ENCODE peak calls at places on chromosomes 11 and 22, in seven cellular contexts. One of them, this sample, is unnamed.

GRCh38 chr11:36026315-36026968 is 82.6 kb downstream of the LDLRAD3 start:
- DNase-seq in NCI-H1092: no peak
- DNase-seq in OCI-LY7: no peak
- DNase-seq in SJSA1: no peak
- DNase-seq in stimulated activated naive CD8-positive, alpha-beta T cell treated with anti-CD3 and anti-CD28 coated beads, Interleukin-15, Interleukin-2, amounts not matched to agents 100 U/mL and 50 U/mL, for 24 hours: no peak
- DNase-seq in GM12865: no peak
- DNase-seq in T-helper 9 cell: no peak
- DNase-seq in this sample: no peak

GRCh38 chr11:98965775-98966174 is 55.0 kb upstream of the CNTN5 start:
- DNase-seq in NCI-H1092: no peak
- DNase-seq in OCI-LY7: no peak
- DNase-seq in SJSA1: no peak
- DNase-seq in stimulated activated naive CD8-positive, alpha-beta T cell treated with anti-CD3 and anti-CD28 coated beads, Interleukin-15, Interleukin-2, amounts not matched to agents 100 U/mL and 50 U/mL, for 24 hours: no peak
- DNase-seq in GM12865: no peak
- DNase-seq in T-helper 9 cell: no peak
- DNase-seq in this sample: no peak

GRCh38 chr11:45161252-45162063 is 15.0 kb downstream of the PRDM11 start:
- DNase-seq in NCI-H1092: no peak
- DNase-seq in OCI-LY7: no peak
- DNase-seq in SJSA1: no peak
- DNase-seq in stimulated activated naive CD8-positive, alpha-beta T cell treated with anti-CD3 and anti-CD28 coated beads, Interleukin-15, Interleukin-2, amounts not matched to agents 100 U/mL and 50 U/mL, for 24 hours: no peak
- DNase-seq in GM12865: no peak
- DNase-seq in T-helper 9 cell: no peak
- DNase-seq in this sample: no peak

GRCh38 chr11:12092714-12093113 is 17.7 kb upstream of the MICAL2 start:
- DNase-seq in NCI-H1092: peak; percentile 70
- DNase-seq in OCI-LY7: no peak
- DNase-seq in SJSA1: no peak
- DNase-seq in stimulated activated naive CD8-positive, alpha-beta T cell treated with anti-CD3 and anti-CD28 coated beads, Interleukin-15, Interleukin-2, amounts not matched to agents 100 U/mL and 50 U/mL, for 24 hours: no peak
- DNase-seq in GM12865: no peak
- DNase-seq in T-helper 9 cell: no peak
- DNase-seq in this sample: no peak

GRCh38 chr11:128692750-128693578 is 908 bp upstream of the FLI1 start:
- DNase-seq in NCI-H1092: no peak
- DNase-seq in OCI-LY7: peak; percentile 42
- DNase-seq in SJSA1: peak; percentile 51
- DNase-seq in stimulated activated naive CD8-positive, alpha-beta T cell treated with anti-CD3 and anti-CD28 coated beads, Interleukin-15, Interleukin-2, amounts not matched to agents 100 U/mL and 50 U/mL, for 24 hours: peak; percentile 53
- DNase-seq in GM12865: peak; percentile 43
- DNase-seq in T-helper 9 cell: no peak
- DNase-seq in this sample: peak; percentile 36

GRCh38 chr11:10908215-10908990 is 50.5 kb upstream of the ZBED5 start:
- DNase-seq in NCI-H1092: no peak
- DNase-seq in OCI-LY7: no peak
- DNase-seq in SJSA1: peak; percentile 89
- DNase-seq in stimulated activated naive CD8-positive, alpha-beta T cell treated with anti-CD3 and anti-CD28 coated beads, Interleukin-15, Interleukin-2, amounts not matched to agents 100 U/mL and 50 U/mL, for 24 hours: no peak
- DNase-seq in GM12865: no peak
- DNase-seq in T-helper 9 cell: no peak
- DNase-seq in this sample: no peak

GRCh38 chr11:118155781-118156530 is 3.3 kb upstream of the SCN4B start:
- DNase-seq in NCI-H1092: no peak
- DNase-seq in OCI-LY7: no peak
- DNase-seq in SJSA1: no peak
- DNase-seq in stimulated activated naive CD8-positive, alpha-beta T cell treated with anti-CD3 and anti-CD28 coated beads, Interleukin-15, Interleukin-2, amounts not matched to agents 100 U/mL and 50 U/mL, for 24 hours: no peak
- DNase-seq in GM12865: no peak
- DNase-seq in T-helper 9 cell: no peak
- DNase-seq in this sample: no peak

GRCh38 chr11:117457031-117457785 is 129.6 kb downstream of the CEP164 start:
- DNase-seq in NCI-H1092: peak; percentile 91
- DNase-seq in OCI-LY7: no peak
- DNase-seq in SJSA1: no peak
- DNase-seq in stimulated activated naive CD8-positive, alpha-beta T cell treated with anti-CD3 and anti-CD28 coated beads, Interleukin-15, Interleukin-2, amounts not matched to agents 100 U/mL and 50 U/mL, for 24 hours: no peak
- DNase-seq in GM12865: no peak
- DNase-seq in T-helper 9 cell: no peak
- DNase-seq in this sample: no peak

GRCh38 chr11:67558084-67558772 is 25.4 kb upstream of the GSTP1 start:
- DNase-seq in NCI-H1092: no peak
- DNase-seq in OCI-LY7: no peak
- DNase-seq in SJSA1: no peak
- DNase-seq in stimulated activated naive CD8-positive, alpha-beta T cell treated with anti-CD3 and anti-CD28 coated beads, Interleukin-15, Interleukin-2, amounts not matched to agents 100 U/mL and 50 U/mL, for 24 hours: no peak
- DNase-seq in GM12865: peak; percentile 87
- DNase-seq in T-helper 9 cell: no peak
- DNase-seq in this sample: no peak

GRCh38 chr11:69911310-69912160 is 92.3 kb upstream of the FGF3 start:
- DNase-seq in NCI-H1092: no peak
- DNase-seq in OCI-LY7: no peak
- DNase-seq in SJSA1: no peak
- DNase-seq in stimulated activated naive CD8-positive, alpha-beta T cell treated with anti-CD3 and anti-CD28 coated beads, Interleukin-15, Interleukin-2, amounts not matched to agents 100 U/mL and 50 U/mL, for 24 hours: no peak
- DNase-seq in GM12865: no peak
- DNase-seq in T-helper 9 cell: no peak
- DNase-seq in this sample: no peak

GRCh38 chr11:13638436-13638835 is 30.0 kb upstream of the FAR1 start:
- DNase-seq in NCI-H1092: no peak
- DNase-seq in OCI-LY7: no peak
- DNase-seq in SJSA1: no peak
- DNase-seq in stimulated activated naive CD8-positive, alpha-beta T cell treated with anti-CD3 and anti-CD28 coated beads, Interleukin-15, Interleukin-2, amounts not matched to agents 100 U/mL and 50 U/mL, for 24 hours: no peak
- DNase-seq in GM12865: no peak
- DNase-seq in T-helper 9 cell: no peak
- DNase-seq in this sample: peak; percentile 71

GRCh38 chr11:111726301-111726713 is 39.9 kb downstream of the PPP2R1B start:
- DNase-seq in NCI-H1092: no peak
- DNase-seq in OCI-LY7: no peak
- DNase-seq in SJSA1: no peak
- DNase-seq in stimulated activated naive CD8-positive, alpha-beta T cell treated with anti-CD3 and anti-CD28 coated beads, Interleukin-15, Interleukin-2, amounts not matched to agents 100 U/mL and 50 U/mL, for 24 hours: no peak
- DNase-seq in GM12865: no peak
- DNase-seq in T-helper 9 cell: no peak
- DNase-seq in this sample: no peak

GRCh38 chr11:119115484-119116234 is 5.7 kb upstream of the HINFP start:
- DNase-seq in NCI-H1092: no peak
- DNase-seq in OCI-LY7: no peak
- DNase-seq in SJSA1: no peak
- DNase-seq in stimulated activated naive CD8-positive, alpha-beta T cell treated with anti-CD3 and anti-CD28 coated beads, Interleukin-15, Interleukin-2, amounts not matched to agents 100 U/mL and 50 U/mL, for 24 hours: no peak
- DNase-seq in GM12865: no peak
- DNase-seq in T-helper 9 cell: no peak
- DNase-seq in this sample: no peak

GRCh38 chr11:68678031-68678441 is 6.3 kb upstream of the GAL start:
- DNase-seq in NCI-H1092: no peak
- DNase-seq in OCI-LY7: no peak
- DNase-seq in SJSA1: no peak
- DNase-seq in stimulated activated naive CD8-positive, alpha-beta T cell treated with anti-CD3 and anti-CD28 coated beads, Interleukin-15, Interleukin-2, amounts not matched to agents 100 U/mL and 50 U/mL, for 24 hours: no peak
- DNase-seq in GM12865: no peak
- DNase-seq in T-helper 9 cell: no peak
- DNase-seq in this sample: no peak

GRCh38 chr22:41286639-41287091 is 678 bp upstream of the RANGAP1 start:
- DNase-seq in NCI-H1092: no peak
- DNase-seq in OCI-LY7: peak; percentile 86
- DNase-seq in SJSA1: no peak
- DNase-seq in stimulated activated naive CD8-positive, alpha-beta T cell treated with anti-CD3 and anti-CD28 coated beads, Interleukin-15, Interleukin-2, amounts not matched to agents 100 U/mL and 50 U/mL, for 24 hours: peak; percentile 46
- DNase-seq in GM12865: peak; percentile 74
- DNase-seq in T-helper 9 cell: peak; percentile 35
- DNase-seq in this sample: peak; percentile 83

GRCh38 chr11:132234878-132235277 is 864.5 kb downstream of the NTM start:
- DNase-seq in NCI-H1092: no peak
- DNase-seq in OCI-LY7: no peak
- DNase-seq in SJSA1: no peak
- DNase-seq in stimulated activated naive CD8-positive, alpha-beta T cell treated with anti-CD3 and anti-CD28 coated beads, Interleukin-15, Interleukin-2, amounts not matched to agents 100 U/mL and 50 U/mL, for 24 hours: no peak
- DNase-seq in GM12865: no peak
- DNase-seq in T-helper 9 cell: no peak
- DNase-seq in this sample: no peak

GRCh38 chr11:58640386-58641023 is 18.0 kb downstream of the CNTF start:
- DNase-seq in NCI-H1092: no peak
- DNase-seq in OCI-LY7: peak; percentile 14
- DNase-seq in SJSA1: no peak
- DNase-seq in stimulated activated naive CD8-positive, alpha-beta T cell treated with anti-CD3 and anti-CD28 coated beads, Interleukin-15, Interleukin-2, amounts not matched to agents 100 U/mL and 50 U/mL, for 24 hours: no peak
- DNase-seq in GM12865: no peak
- DNase-seq in T-helper 9 cell: no peak
- DNase-seq in this sample: peak; percentile 56

GRCh38 chr11:128525411-128526243 is 61.7 kb downstream of the ETS1 start:
- DNase-seq in NCI-H1092: no peak
- DNase-seq in OCI-LY7: no peak
- DNase-seq in SJSA1: no peak
- DNase-seq in stimulated activated naive CD8-positive, alpha-beta T cell treated with anti-CD3 and anti-CD28 coated beads, Interleukin-15, Interleukin-2, amounts not matched to agents 100 U/mL and 50 U/mL, for 24 hours: no peak
- DNase-seq in GM12865: no peak
- DNase-seq in T-helper 9 cell: no peak
- DNase-seq in this sample: no peak

GRCh38 chr11:65781152-65781961 is 581 bp upstream of the AP5B1 start:
- DNase-seq in NCI-H1092: no peak
- DNase-seq in OCI-LY7: no peak
- DNase-seq in SJSA1: peak; percentile 56
- DNase-seq in stimulated activated naive CD8-positive, alpha-beta T cell treated with anti-CD3 and anti-CD28 coated beads, Interleukin-15, Interleukin-2, amounts not matched to agents 100 U/mL and 50 U/mL, for 24 hours: no peak
- DNase-seq in GM12865: no peak
- DNase-seq in T-helper 9 cell: no peak
- DNase-seq in this sample: no peak

GRCh38 chr22:43050995-43051394 is 36.0 kb upstream of the PACSIN2 start:
- DNase-seq in NCI-H1092: no peak
- DNase-seq in OCI-LY7: no peak
- DNase-seq in SJSA1: no peak
- DNase-seq in stimulated activated naive CD8-positive, alpha-beta T cell treated with anti-CD3 and anti-CD28 coated beads, Interleukin-15, Interleukin-2, amounts not matched to agents 100 U/mL and 50 U/mL, for 24 hours: no peak
- DNase-seq in GM12865: no peak
- DNase-seq in T-helper 9 cell: no peak
- DNase-seq in this sample: no peak

GRCh38 chr11:13110929-13111812 is 102.1 kb downstream of the RASSF10 start:
- DNase-seq in NCI-H1092: peak; percentile 46
- DNase-seq in OCI-LY7: no peak
- DNase-seq in SJSA1: no peak
- DNase-seq in stimulated activated naive CD8-positive, alpha-beta T cell treated with anti-CD3 and anti-CD28 coated beads, Interleukin-15, Interleukin-2, amounts not matched to agents 100 U/mL and 50 U/mL, for 24 hours: no peak
- DNase-seq in GM12865: peak; percentile 70
- DNase-seq in T-helper 9 cell: no peak
- DNase-seq in this sample: no peak

GRCh38 chr22:49241174-49241851 is 586.4 kb downstream of the BRD1 start:
- DNase-seq in NCI-H1092: no peak
- DNase-seq in OCI-LY7: no peak
- DNase-seq in SJSA1: no peak
- DNase-seq in stimulated activated naive CD8-positive, alpha-beta T cell treated with anti-CD3 and anti-CD28 coated beads, Interleukin-15, Interleukin-2, amounts not matched to agents 100 U/mL and 50 U/mL, for 24 hours: no peak
- DNase-seq in GM12865: no peak
- DNase-seq in T-helper 9 cell: no peak
- DNase-seq in this sample: no peak

GRCh38 chr22:40044870-40045834 is 50.4 kb downstream of the FAM83F start:
- DNase-seq in NCI-H1092: no peak
- DNase-seq in OCI-LY7: peak; percentile 89
- DNase-seq in SJSA1: no peak
- DNase-seq in stimulated activated naive CD8-positive, alpha-beta T cell treated with anti-CD3 and anti-CD28 coated beads, Interleukin-15, Interleukin-2, amounts not matched to agents 100 U/mL and 50 U/mL, for 24 hours: peak; percentile 85
- DNase-seq in GM12865: peak; percentile 82
- DNase-seq in T-helper 9 cell: peak; percentile 72
- DNase-seq in this sample: no peak

GRCh38 chr11:62217191-62217748 is 8.8 kb downstream of the SCGB2A1 start:
- DNase-seq in NCI-H1092: peak; percentile 11
- DNase-seq in OCI-LY7: peak; percentile 42
- DNase-seq in SJSA1: no peak
- DNase-seq in stimulated activated naive CD8-positive, alpha-beta T cell treated with anti-CD3 and anti-CD28 coated beads, Interleukin-15, Interleukin-2, amounts not matched to agents 100 U/mL and 50 U/mL, for 24 hours: no peak
- DNase-seq in GM12865: no peak
- DNase-seq in T-helper 9 cell: no peak
- DNase-seq in this sample: peak; percentile 39

GRCh38 chr11:69058501-69059270 is 10.0 kb downstream of the TPCN2 start:
- DNase-seq in NCI-H1092: no peak
- DNase-seq in OCI-LY7: no peak
- DNase-seq in SJSA1: no peak
- DNase-seq in stimulated activated naive CD8-positive, alpha-beta T cell treated with anti-CD3 and anti-CD28 coated beads, Interleukin-15, Interleukin-2, amounts not matched to agents 100 U/mL and 50 U/mL, for 24 hours: no peak
- DNase-seq in GM12865: no peak
- DNase-seq in T-helper 9 cell: no peak
- DNase-seq in this sample: no peak

GRCh38 chr11:112962854-112963367 is 1.7 kb downstream of the NCAM1 start:
- DNase-seq in NCI-H1092: peak; percentile 92
- DNase-seq in OCI-LY7: no peak
- DNase-seq in SJSA1: peak; percentile 73
- DNase-seq in stimulated activated naive CD8-positive, alpha-beta T cell treated with anti-CD3 and anti-CD28 coated beads, Interleukin-15, Interleukin-2, amounts not matched to agents 100 U/mL and 50 U/mL, for 24 hours: peak; percentile 7
- DNase-seq in GM12865: no peak
- DNase-seq in T-helper 9 cell: no peak
- DNase-seq in this sample: peak; percentile 64

GRCh38 chr11:67120881-67121710 is 2.0 kb downstream of the KDM2A start:
- DNase-seq in NCI-H1092: no peak
- DNase-seq in OCI-LY7: peak; percentile 87
- DNase-seq in SJSA1: no peak
- DNase-seq in stimulated activated naive CD8-positive, alpha-beta T cell treated with anti-CD3 and anti-CD28 coated beads, Interleukin-15, Interleukin-2, amounts not matched to agents 100 U/mL and 50 U/mL, for 24 hours: peak; percentile 23
- DNase-seq in GM12865: peak; percentile 87
- DNase-seq in T-helper 9 cell: no peak
- DNase-seq in this sample: peak; percentile 91

GRCh38 chr11:132177106-132177505 is 806.7 kb downstream of the NTM start:
- DNase-seq in NCI-H1092: no peak
- DNase-seq in OCI-LY7: peak; percentile 2
- DNase-seq in SJSA1: no peak
- DNase-seq in stimulated activated naive CD8-positive, alpha-beta T cell treated with anti-CD3 and anti-CD28 coated beads, Interleukin-15, Interleukin-2, amounts not matched to agents 100 U/mL and 50 U/mL, for 24 hours: no peak
- DNase-seq in GM12865: peak; percentile 25
- DNase-seq in T-helper 9 cell: no peak
- DNase-seq in this sample: peak; percentile 5